ENCODE peak calls at places on chromosomes 12 and 14, in five cellular contexts. S is stimulated activated CD4-positive, alpha-beta T cell treated with anti-CD3 and anti-CD28 coated beads, Interleukin-4, amount 100 ng/mL, for 1 hour; K is tibial artery; Z is cardiac fibroblast; X is Right ventricle myocardium superior. N is an unnamed sample.

GRCh38 chr12:97837401-97837800 is 374.8 kb downstream of the RMST start:
- DNase-seq in S (no peak), K (no peak), Z (peak), X (no peak), N (no peak)

GRCh38 chr14:68981539-68981976 is 2.5 kb upstream of the ACTN1 start:
- DNase-seq in S (no peak), K (no peak), Z (peak), X (no peak), N (no peak)

GRCh38 chr14:68373847-68374582 is 418.9 kb downstream of the ZFP36L1 start:
- DNase-seq in S (no peak), K (no peak), Z (no peak), X (no peak), N (no peak)

GRCh38 chr12:124381454-124382207 is 86.7 kb downstream of the RFLNA start:
- DNase-seq in S (no peak), K (peak), Z (peak), X (peak), N (peak)

GRCh38 chr14:39731912-39732311 is 299.7 kb upstream of the FBXO33 start:
- DNase-seq in S (no peak), K (no peak), Z (no peak), X (no peak), N (no peak)

GRCh38 chr12:92547906-92548305 is 154.9 kb upstream of the PLEKHG7 start:
- DNase-seq in S (no peak), K (no peak), Z (peak), X (no peak), N (no peak)

GRCh38 chr14:100428727-100429126 is 105.6 kb downstream of the SLC25A47 start:
- DNase-seq in S (no peak), K (no peak), Z (peak), X (no peak), N (no peak)

GRCh38 chr12:130514149-130514551 is 176.5 kb downstream of the PIWIL1 start:
- DNase-seq in S (no peak), K (no peak), Z (no peak), X (no peak), N (no peak)

GRCh38 chr12:93757792-93758694 is 80.9 kb downstream of the CRADD start:
- DNase-seq in S (no peak), K (no peak), Z (no peak), X (no peak), N (no peak)

GRCh38 chr14:74697543-74697942 is 15.3 kb downstream of the AREL1 start:
- DNase-seq in S (no peak), K (no peak), Z (no peak), X (no peak), N (no peak)

GRCh38 chr12:2397356-2398045 is 344.7 kb downstream of the CACNA1C start:
- DNase-seq in S (no peak), K (no peak), Z (no peak), X (no peak), N (no peak)

GRCh38 chr12:18559242-18559641 is 178.6 kb downstream of the PLCZ1 start:
- DNase-seq in S (no peak), K (no peak), Z (no peak), X (no peak), N (no peak)

GRCh38 chr12:100360450-100360849 is 3.6 kb downstream of the SLC17A8 start:
- DNase-seq in S (no peak), K (no peak), Z (no peak), X (no peak), N (no peak)

GRCh38 chr12:55673638-55674037 is 34.1 kb downstream of the ITGA7 start:
- DNase-seq in S (no peak), K (no peak), Z (no peak), X (no peak), N (peak)

GRCh38 chr12:27185234-27186045 is 58.6 kb upstream of the STK38L start:
- DNase-seq in S (no peak), K (no peak), Z (peak), X (no peak), N (no peak)

GRCh38 chr12:2797721-2798418 is 3.1 kb downstream of the FKBP4 start:
- DNase-seq in S (no peak), K (no peak), Z (peak), X (peak), N (no peak)

GRCh38 chr14:98890556-98891340 is 381.2 kb downstream of the BCL11B start:
- DNase-seq in S (no peak), K (peak), Z (no peak), X (no peak), N (no peak)

GRCh38 chr14:70666364-70666691 is 24.6 kb downstream of the TTC9 start:
- DNase-seq in S (no peak), K (no peak), Z (no peak), X (no peak), N (no peak)

GRCh38 chr12:76117751-76118150 is 33.3 kb upstream of the NAP1L1 start:
- DNase-seq in S (no peak), K (no peak), Z (no peak), X (no peak), N (no peak)

GRCh38 chr12:11174022-11174421 is 3.0 kb downstream of the SMIM10L1 start:
- DNase-seq in S (no peak), K (no peak), Z (no peak), X (no peak), N (no peak)

GRCh38 chr14:72892103-72892878 is 1.6 kb downstream of the DPF3 start:
- DNase-seq in S (peak), K (no peak), Z (peak), X (no peak), N (no peak)

GRCh38 chr12:114012744-114013431 is 46.8 kb upstream of the RBM19 start:
- DNase-seq in S (no peak), K (no peak), Z (no peak), X (no peak), N (no peak)

GRCh38 chr12:131903270-131904255 is 9.1 kb downstream of the ULK1 start:
- DNase-seq in S (no peak), K (peak), Z (no peak), X (peak), N (peak)

GRCh38 chr14:63922696-63923421 is 70.1 kb downstream of the SYNE2 start:
- DNase-seq in S (no peak), K (peak), Z (peak), X (no peak), N (no peak)

GRCh38 chr12:93603762-93604161 is 31.3 kb downstream of the SOCS2 start:
- DNase-seq in S (no peak), K (no peak), Z (no peak), X (no peak), N (no peak)

GRCh38 chr14:73785834-73786631 is 65.6 kb upstream of the PTGR2 start:
- DNase-seq in S (peak), K (peak), Z (peak), X (peak), N (peak)

GRCh38 chr12:111927346-111927745 is 85.3 kb downstream of the MAPKAPK5 start:
- DNase-seq in S (no peak), K (no peak), Z (no peak), X (no peak), N (no peak)

GRCh38 chr12:75177997-75178396 is 31.6 kb downstream of the KCNC2 start:
- DNase-seq in S (no peak), K (no peak), Z (peak), X (no peak), N (no peak)

GRCh38 chr12:120705618-120706017 is 4.6 kb upstream of the UNC119B start:
- DNase-seq in S (no peak), K (no peak), Z (no peak), X (no peak), N (no peak)

GRCh38 chr12:106090586-106091411 is 48.0 kb downstream of the NUAK1 start:
- DNase-seq in S (no peak), K (peak), Z (peak), X (no peak), N (no peak)

GRCh38 chr14:29927596-29928341 is at the start of gene PRKD1:
- DNase-seq in S (no peak), K (peak), Z (peak), X (peak), N (peak)

GRCh38 chr14:81264011-81264410 is 43.3 kb upstream of the GTF2A1 start:
- DNase-seq in S (no peak), K (no peak), Z (no peak), X (no peak), N (no peak)

N was measured in sigmoid colon.